ENCODE peak calls at places on chromosome 6, in four cellular contexts. D is activated T-cell treated with anti-CD3 and anti-CD28 coated beads for 1 hour; Y is central memory CD4-positive, alpha-beta T cell; G is NCI-H748 treated with DMSO at 0.1 percent for 48 hours. Z is an unnamed sample.

GRCh38 chr6:137467211-137467610 is 27.0 kb downstream of the OLIG3 start:
- DNase-seq in D (no peak), Y (no peak), G (no peak), Z (no peak)

GRCh38 chr6:159360306-159360705 is 191.1 kb downstream of the FNDC1 start:
- DNase-seq in D (no peak), Y (no peak), G (no peak), Z (no peak)

GRCh38 chr6:29976588-29977424 is 34.5 kb downstream of the HLA-A start:
- DNase-seq in D (peak; percentile 34), Y (peak; percentile 40), G (peak; percentile 67), Z (peak; percentile 44)

GRCh38 chr6:32244946-32245398 is 21.1 kb upstream of the NOTCH4 start:
- DNase-seq in D (peak; percentile 63), Y (peak; percentile 52), G (peak; percentile 29), Z (peak; percentile 57)

GRCh38 chr6:123769431-123769830 is 34.2 kb upstream of the NKAIN2 start:
- DNase-seq in D (no peak), Y (no peak), G (no peak), Z (no peak)

GRCh38 chr6:106974337-106974998 is at the start of gene CD24:
- DNase-seq in D (no peak), Y (no peak), G (peak; percentile 75), Z (no peak)

GRCh38 chr6:6931047-6932025 is 176.4 kb upstream of the RREB1 start:
- DNase-seq in D (no peak), Y (no peak), G (no peak), Z (no peak)

GRCh38 chr6:465531-466348 is 74.2 kb downstream of the IRF4 start:
- DNase-seq in D (no peak), Y (no peak), G (no peak), Z (no peak)

GRCh38 chr6:45591816-45592359 is 214.2 kb upstream of the SUPT3H start:
- DNase-seq in D (no peak), Y (no peak), G (no peak), Z (no peak)

GRCh38 chr6:94498099-94498498 is 1078.7 kb upstream of the EPHA7 start:
- DNase-seq in D (no peak), Y (no peak), G (no peak), Z (no peak)

GRCh38 chr6:150267686-150268561 is 100.9 kb upstream of the IYD start:
- DNase-seq in D (no peak), Y (no peak), G (no peak), Z (no peak)

GRCh38 chr6:22828179-22829062 is 259.1 kb downstream of the HDGFL1 start:
- DNase-seq in D (no peak), Y (no peak), G (peak; percentile 95), Z (no peak)

GRCh38 chr6:104640141-104640700 is 219.5 kb downstream of the HACE1 start:
- DNase-seq in D (no peak), Y (no peak), G (no peak), Z (no peak)

GRCh38 chr6:112304680-112305079 is 42.5 kb upstream of the RFPL4B start:
- DNase-seq in D (no peak), Y (no peak), G (no peak), Z (no peak)

GRCh38 chr6:105616521-105616920 is 213.6 kb upstream of the PREP start:
- DNase-seq in D (no peak), Y (no peak), G (no peak), Z (no peak)

GRCh38 chr6:165983112-165984072 is 184.3 kb downstream of the TBXT start:
- DNase-seq in D (no peak), Y (no peak), G (no peak), Z (no peak)

GRCh38 chr6:143743256-143744166 is 65.7 kb downstream of the PHACTR2 start:
- DNase-seq in D (no peak), Y (no peak), G (no peak), Z (no peak)

GRCh38 chr6:53239526-53239925 is 90.9 kb upstream of the GCM1 start:
- DNase-seq in D (no peak), Y (no peak), G (no peak), Z (no peak)

GRCh38 chr6:105896052-105896820 is 189.9 kb upstream of the PRDM1 start:
- DNase-seq in D (no peak), Y (no peak), G (no peak), Z (no peak)

GRCh38 chr6:32685603-32686002 is 19.1 kb upstream of the HLA-DQB1 start:
- DNase-seq in D (no peak), Y (peak; percentile 68), G (no peak), Z (peak; percentile 47)

GRCh38 chr6:39998126-39998525 is 63.9 kb upstream of the MOCS1 start:
- DNase-seq in D (no peak), Y (no peak), G (no peak), Z (no peak)

GRCh38 chr6:85390105-85390728 is 59.7 kb upstream of the NT5E start:
- DNase-seq in D (no peak), Y (no peak), G (no peak), Z (no peak)

GRCh38 chr6:5260111-5260620 is 584 bp downstream of the LYRM4 start:
- DNase-seq in D (peak; percentile 60), Y (peak; percentile 84), G (peak; percentile 62), Z (peak; percentile 74)

GRCh38 chr6:42453649-42454427 is 2.1 kb upstream of the TRERF1 start:
- DNase-seq in D (no peak), Y (no peak), G (peak; percentile 67), Z (peak; percentile 9)

GRCh38 chr6:2412731-2413130 is 167.3 kb upstream of the GMDS start:
- DNase-seq in D (no peak), Y (no peak), G (no peak), Z (no peak)

GRCh38 chr6:22442826-22443225 is 126.5 kb upstream of the HDGFL1 start:
- DNase-seq in D (no peak), Y (no peak), G (peak; percentile 49), Z (no peak)

GRCh38 chr6:334536-334935 is 42.2 kb downstream of the DUSP22 start:
- DNase-seq in D (no peak), Y (no peak), G (no peak), Z (no peak)

GRCh38 chr6:47631248-47632196 is 66.9 kb upstream of the ADGRF4 start:
- DNase-seq in D (no peak), Y (peak; percentile 44), G (peak; percentile 75), Z (no peak)

GRCh38 chr6:92810913-92811312 is 608.4 kb downstream of the EPHA7 start:
- DNase-seq in D (no peak), Y (no peak), G (peak; percentile 60), Z (no peak)

GRCh38 chr6:137291441-137291840 is 72.3 kb upstream of the IFNGR1 start:
- DNase-seq in D (no peak), Y (no peak), G (no peak), Z (no peak)

GRCh38 chr6:135322427-135323201 is 141.5 kb downstream of the MYB start:
- DNase-seq in D (no peak), Y (no peak), G (no peak), Z (no peak)

GRCh38 chr6:37317312-37318038 is 36.3 kb upstream of the RNF8 start:
- DNase-seq in D (no peak), Y (no peak), G (no peak), Z (no peak)

GRCh38 chr6:154096834-154097233 is 57.8 kb downstream of the OPRM1 start:
- DNase-seq in D (no peak), Y (no peak), G (no peak), Z (no peak)

GRCh38 chr6:221531-222349 is 70.5 kb upstream of the DUSP22 start:
- DNase-seq in D (no peak), Y (no peak), G (no peak), Z (no peak)

GRCh38 chr6:24960991-24961475 is 25.3 kb upstream of the RIPOR2 start:
- DNase-seq in D (no peak), Y (peak; percentile 40), G (no peak), Z (no peak)

GRCh38 chr6:141153563-141153962 is 979.2 kb upstream of the GJE1 start:
- DNase-seq in D (no peak), Y (peak; percentile 44), G (peak; percentile 61), Z (no peak)

GRCh38 chr6:157982580-157983438 is 1.1 kb downstream of the SYNJ2 start:
- DNase-seq in D (no peak), Y (peak; percentile 7), G (no peak), Z (no peak)

GRCh38 chr6:31464252-31465184 is 33.4 kb upstream of the MICB start:
- DNase-seq in D (no peak), Y (no peak), G (no peak), Z (no peak)

GRCh38 chr6:147382945-147383554 is 125.4 kb upstream of the SAMD5 start:
- DNase-seq in D (no peak), Y (no peak), G (no peak), Z (no peak)

GRCh38 chr6:150668882-150669476 is 69.3 kb downstream of the PLEKHG1 start:
- DNase-seq in D (no peak), Y (no peak), G (no peak), Z (no peak)

Z was measured in activated T-helper 1 cell treated with anti-CD3 and anti-CD28 coated beads, Interleukin-12 subunit alpha, Interleukin-12 subunit beta, Interleukin-2, Interleukin-4 antibody, amounts not matched to agents 30 ng/mL and 10 ng/mL and 1 ng/mL, durations not matched to agents 14 hours and 24 hours and 36 hours.